ENCODE peak calls at places on chromosomes 3 and 15, in nine cellular contexts. One of them, this sample, is unnamed.

GRCh38 chr15:87345955-87346354 is 910.6 kb downstream of the NTRK3 start:
- DNase-seq in neural crest cell: no peak
- DNase-seq in AG04449: no peak
- DNase-seq in Calu3: no peak
- DNase-seq in NCI-H2227 treated with DMSO at 0.1 percent for 48 hours: no peak
- DNase-seq in A172: no peak
- DNase-seq in IMR-90: no peak
- DNase-seq in activated CD8-positive, alpha-beta memory T cell treated with anti-CD3 and anti-CD28 coated beads for 48 hours: no peak
- DNase-seq in activated CD4-positive, alpha-beta T cell treated with anti-CD3 and anti-CD28 coated beads, Interleukin-2, amount 10 ng/mL, durations not matched to agents 7 days and 5 days: no peak
- DNase-seq in this sample: no peak

GRCh38 chr3:51940648-51941421 is 869 bp downstream of the RRP9 start:
- DNase-seq in neural crest cell: no peak
- DNase-seq in A172: no peak
- DNase-seq in activated CD4-positive, alpha-beta T cell treated with anti-CD3 and anti-CD28 coated beads, Interleukin-2, amount 10 ng/mL, durations not matched to agents 7 days and 5 days: peak; percentile 5
- DNase-seq in NCI-H2227 treated with DMSO at 0.1 percent for 48 hours: no peak
- DNase-seq in Calu3: no peak
- DNase-seq in activated CD8-positive, alpha-beta memory T cell treated with anti-CD3 and anti-CD28 coated beads for 48 hours: no peak
- DNase-seq in IMR-90: no peak
- DNase-seq in AG04449: no peak
- DNase-seq in this sample: no peak

GRCh38 chr3:13650210-13651056 is 101.5 kb downstream of the FBLN2 start:
- DNase-seq in AG04449: no peak
- DNase-seq in activated CD4-positive, alpha-beta T cell treated with anti-CD3 and anti-CD28 coated beads, Interleukin-2, amount 10 ng/mL, durations not matched to agents 7 days and 5 days: peak; percentile 75
- DNase-seq in IMR-90: peak; percentile 55
- DNase-seq in activated CD8-positive, alpha-beta memory T cell treated with anti-CD3 and anti-CD28 coated beads for 48 hours: peak; percentile 81
- DNase-seq in Calu3: peak; percentile 88
- DNase-seq in NCI-H2227 treated with DMSO at 0.1 percent for 48 hours: peak; percentile 54
- DNase-seq in A172: peak; percentile 71
- DNase-seq in neural crest cell: peak; percentile 97
- DNase-seq in this sample: no peak

GRCh38 chr15:88393719-88394519 is 73.3 kb downstream of the MRPL46 start:
- DNase-seq in NCI-H2227 treated with DMSO at 0.1 percent for 48 hours: no peak
- DNase-seq in neural crest cell: no peak
- DNase-seq in IMR-90: no peak
- DNase-seq in activated CD4-positive, alpha-beta T cell treated with anti-CD3 and anti-CD28 coated beads, Interleukin-2, amount 10 ng/mL, durations not matched to agents 7 days and 5 days: no peak
- DNase-seq in Calu3: no peak
- DNase-seq in activated CD8-positive, alpha-beta memory T cell treated with anti-CD3 and anti-CD28 coated beads for 48 hours: no peak
- DNase-seq in A172: no peak
- DNase-seq in AG04449: no peak
- DNase-seq in this sample: no peak

GRCh38 chr3:78919021-78919755 is 848.6 kb downstream of the ROBO1 start:
- DNase-seq in A172: peak; percentile 56
- DNase-seq in activated CD4-positive, alpha-beta T cell treated with anti-CD3 and anti-CD28 coated beads, Interleukin-2, amount 10 ng/mL, durations not matched to agents 7 days and 5 days: no peak
- DNase-seq in NCI-H2227 treated with DMSO at 0.1 percent for 48 hours: no peak
- DNase-seq in IMR-90: peak; percentile 98
- DNase-seq in activated CD8-positive, alpha-beta memory T cell treated with anti-CD3 and anti-CD28 coated beads for 48 hours: no peak
- DNase-seq in AG04449: peak; percentile 89
- DNase-seq in neural crest cell: no peak
- DNase-seq in Calu3: peak; percentile 1
- DNase-seq in this sample: peak; percentile 85

GRCh38 chr3:22377421-22377820 is 626.4 kb upstream of the ZNF385D start:
- DNase-seq in NCI-H2227 treated with DMSO at 0.1 percent for 48 hours: no peak
- DNase-seq in IMR-90: no peak
- DNase-seq in A172: peak; percentile 47
- DNase-seq in AG04449: no peak
- DNase-seq in neural crest cell: no peak
- DNase-seq in Calu3: no peak
- DNase-seq in activated CD4-positive, alpha-beta T cell treated with anti-CD3 and anti-CD28 coated beads, Interleukin-2, amount 10 ng/mL, durations not matched to agents 7 days and 5 days: no peak
- DNase-seq in activated CD8-positive, alpha-beta memory T cell treated with anti-CD3 and anti-CD28 coated beads for 48 hours: no peak
- DNase-seq in this sample: peak; percentile 8

GRCh38 chr15:62622775-62623174 is 419.8 kb upstream of the TPM1 start:
- DNase-seq in NCI-H2227 treated with DMSO at 0.1 percent for 48 hours: no peak
- DNase-seq in neural crest cell: no peak
- DNase-seq in A172: no peak
- DNase-seq in activated CD8-positive, alpha-beta memory T cell treated with anti-CD3 and anti-CD28 coated beads for 48 hours: no peak
- DNase-seq in Calu3: no peak
- DNase-seq in IMR-90: no peak
- DNase-seq in activated CD4-positive, alpha-beta T cell treated with anti-CD3 and anti-CD28 coated beads, Interleukin-2, amount 10 ng/mL, durations not matched to agents 7 days and 5 days: no peak
- DNase-seq in AG04449: no peak
- DNase-seq in this sample: no peak

GRCh38 chr3:157239082-157239704 is 79.2 kb upstream of the CCNL1 start:
- DNase-seq in NCI-H2227 treated with DMSO at 0.1 percent for 48 hours: no peak
- DNase-seq in activated CD4-positive, alpha-beta T cell treated with anti-CD3 and anti-CD28 coated beads, Interleukin-2, amount 10 ng/mL, durations not matched to agents 7 days and 5 days: peak; percentile 82
- DNase-seq in AG04449: no peak
- DNase-seq in A172: peak; percentile 75
- DNase-seq in IMR-90: peak; percentile 55
- DNase-seq in Calu3: peak; percentile 93
- DNase-seq in activated CD8-positive, alpha-beta memory T cell treated with anti-CD3 and anti-CD28 coated beads for 48 hours: peak; percentile 45
- DNase-seq in neural crest cell: peak; percentile 68
- DNase-seq in this sample: no peak

GRCh38 chr3:177150218-177150916 is 46.9 kb downstream of the TBL1XR1 start:
- DNase-seq in A172: no peak
- DNase-seq in AG04449: no peak
- DNase-seq in activated CD8-positive, alpha-beta memory T cell treated with anti-CD3 and anti-CD28 coated beads for 48 hours: no peak
- DNase-seq in Calu3: no peak
- DNase-seq in NCI-H2227 treated with DMSO at 0.1 percent for 48 hours: no peak
- DNase-seq in neural crest cell: no peak
- DNase-seq in IMR-90: no peak
- DNase-seq in activated CD4-positive, alpha-beta T cell treated with anti-CD3 and anti-CD28 coated beads, Interleukin-2, amount 10 ng/mL, durations not matched to agents 7 days and 5 days: no peak
- DNase-seq in this sample: no peak

GRCh38 chr15:47824185-47824584 is 106.9 kb downstream of the SEMA6D start:
- DNase-seq in AG04449: no peak
- DNase-seq in activated CD4-positive, alpha-beta T cell treated with anti-CD3 and anti-CD28 coated beads, Interleukin-2, amount 10 ng/mL, durations not matched to agents 7 days and 5 days: no peak
- DNase-seq in NCI-H2227 treated with DMSO at 0.1 percent for 48 hours: no peak
- DNase-seq in Calu3: no peak
- DNase-seq in neural crest cell: no peak
- DNase-seq in activated CD8-positive, alpha-beta memory T cell treated with anti-CD3 and anti-CD28 coated beads for 48 hours: no peak
- DNase-seq in IMR-90: no peak
- DNase-seq in A172: no peak
- DNase-seq in this sample: peak; percentile 36

GRCh38 chr15:59307164-59307535 is 65.5 kb downstream of the MYO1E start:
- DNase-seq in activated CD8-positive, alpha-beta memory T cell treated with anti-CD3 and anti-CD28 coated beads for 48 hours: no peak
- DNase-seq in activated CD4-positive, alpha-beta T cell treated with anti-CD3 and anti-CD28 coated beads, Interleukin-2, amount 10 ng/mL, durations not matched to agents 7 days and 5 days: no peak
- DNase-seq in neural crest cell: no peak
- DNase-seq in A172: no peak
- DNase-seq in AG04449: no peak
- DNase-seq in NCI-H2227 treated with DMSO at 0.1 percent for 48 hours: no peak
- DNase-seq in IMR-90: no peak
- DNase-seq in Calu3: no peak
- DNase-seq in this sample: no peak

GRCh38 chr3:144162042-144162441 is 190.4 kb downstream of the DIPK2A start:
- DNase-seq in neural crest cell: no peak
- DNase-seq in IMR-90: peak; percentile 89
- DNase-seq in AG04449: peak; percentile 31
- DNase-seq in NCI-H2227 treated with DMSO at 0.1 percent for 48 hours: no peak
- DNase-seq in activated CD8-positive, alpha-beta memory T cell treated with anti-CD3 and anti-CD28 coated beads for 48 hours: no peak
- DNase-seq in A172: peak; percentile 22
- DNase-seq in Calu3: no peak
- DNase-seq in activated CD4-positive, alpha-beta T cell treated with anti-CD3 and anti-CD28 coated beads, Interleukin-2, amount 10 ng/mL, durations not matched to agents 7 days and 5 days: no peak
- DNase-seq in this sample: peak; percentile 86

GRCh38 chr15:67771201-67771600 is 54.1 kb upstream of the SKOR1 start:
- DNase-seq in IMR-90: no peak
- DNase-seq in neural crest cell: no peak
- DNase-seq in activated CD8-positive, alpha-beta memory T cell treated with anti-CD3 and anti-CD28 coated beads for 48 hours: no peak
- DNase-seq in A172: no peak
- DNase-seq in AG04449: no peak
- DNase-seq in activated CD4-positive, alpha-beta T cell treated with anti-CD3 and anti-CD28 coated beads, Interleukin-2, amount 10 ng/mL, durations not matched to agents 7 days and 5 days: no peak
- DNase-seq in NCI-H2227 treated with DMSO at 0.1 percent for 48 hours: no peak
- DNase-seq in Calu3: no peak
- DNase-seq in this sample: no peak

GRCh38 chr3:124688580-124689454 is 41.4 kb upstream of the UMPS start:
- DNase-seq in Calu3: peak; percentile 88
- DNase-seq in IMR-90: peak; percentile 78
- DNase-seq in A172: peak; percentile 82
- DNase-seq in AG04449: no peak
- DNase-seq in neural crest cell: peak; percentile 76
- DNase-seq in activated CD8-positive, alpha-beta memory T cell treated with anti-CD3 and anti-CD28 coated beads for 48 hours: peak; percentile 67
- DNase-seq in activated CD4-positive, alpha-beta T cell treated with anti-CD3 and anti-CD28 coated beads, Interleukin-2, amount 10 ng/mL, durations not matched to agents 7 days and 5 days: peak; percentile 79
- DNase-seq in NCI-H2227 treated with DMSO at 0.1 percent for 48 hours: peak; percentile 45
- DNase-seq in this sample: peak; percentile 13

GRCh38 chr3:99895706-99896441 is 78.2 kb downstream of the CMSS1 start:
- DNase-seq in activated CD8-positive, alpha-beta memory T cell treated with anti-CD3 and anti-CD28 coated beads for 48 hours: no peak
- DNase-seq in IMR-90: peak; percentile 95
- DNase-seq in NCI-H2227 treated with DMSO at 0.1 percent for 48 hours: no peak
- DNase-seq in Calu3: no peak
- DNase-seq in A172: peak; percentile 86
- DNase-seq in AG04449: peak; percentile 69
- DNase-seq in neural crest cell: no peak
- DNase-seq in activated CD4-positive, alpha-beta T cell treated with anti-CD3 and anti-CD28 coated beads, Interleukin-2, amount 10 ng/mL, durations not matched to agents 7 days and 5 days: no peak
- DNase-seq in this sample: peak; percentile 82

GRCh38 chr3:46942079-46942478 is 34.5 kb downstream of the CCDC12 start:
- DNase-seq in Calu3: no peak
- DNase-seq in AG04449: no peak
- DNase-seq in neural crest cell: no peak
- DNase-seq in activated CD8-positive, alpha-beta memory T cell treated with anti-CD3 and anti-CD28 coated beads for 48 hours: no peak
- DNase-seq in A172: no peak
- DNase-seq in NCI-H2227 treated with DMSO at 0.1 percent for 48 hours: no peak
- DNase-seq in IMR-90: no peak
- DNase-seq in activated CD4-positive, alpha-beta T cell treated with anti-CD3 and anti-CD28 coated beads, Interleukin-2, amount 10 ng/mL, durations not matched to agents 7 days and 5 days: no peak
- DNase-seq in this sample: no peak

GRCh38 chr3:38630591-38630990 is 18.9 kb downstream of the SCN5A start:
- DNase-seq in activated CD4-positive, alpha-beta T cell treated with anti-CD3 and anti-CD28 coated beads, Interleukin-2, amount 10 ng/mL, durations not matched to agents 7 days and 5 days: no peak
- DNase-seq in AG04449: no peak
- DNase-seq in A172: no peak
- DNase-seq in NCI-H2227 treated with DMSO at 0.1 percent for 48 hours: no peak
- DNase-seq in IMR-90: no peak
- DNase-seq in Calu3: no peak
- DNase-seq in neural crest cell: no peak
- DNase-seq in activated CD8-positive, alpha-beta memory T cell treated with anti-CD3 and anti-CD28 coated beads for 48 hours: no peak
- DNase-seq in this sample: no peak

This sample was measured in foreskin keratinocyte.